ENCODE peak calls at places on chromosomes 1 and 21, in four cellular contexts. Y is uterus, T is brain microvascular endothelial cell, J is mammary epithelial cell. L is an unnamed sample.

GRCh38 chr1:98761238-98761637 is 99.7 kb downstream of the SNX7 start:
- DNase-seq in J (peak; percentile 7), T (no peak), Y (no peak), L (no peak)

GRCh38 chr21:23162213-23162946 is 2164.2 kb downstream of the NCAM2 start:
- DNase-seq in Y (no peak), T (no peak), J (no peak), L (no peak)

GRCh38 chr21:26715878-26716506 is 129.2 kb downstream of the ADAMTS1 start:
- DNase-seq in Y (peak; percentile 33), T (peak; percentile 51), J (peak; percentile 42), L (peak; percentile 31)

GRCh38 chr21:37155216-37155615 is 82.2 kb downstream of the TTC3 start:
- DNase-seq in Y (no peak), T (no peak), J (no peak), L (no peak)

GRCh38 chr21:26099610-26100219 is 70.9 kb downstream of the APP start:
- DNase-seq in T (no peak), J (no peak), Y (no peak), L (no peak)

GRCh38 chr1:111471012-111471411 is 2.8 kb upstream of the C1orf162 start:
- DNase-seq in T (no peak), J (no peak), Y (no peak), L (no peak)

GRCh38 chr1:240306673-240307072 is 215.0 kb downstream of the FMN2 start:
- DNase-seq in T (no peak), J (no peak), Y (no peak), L (no peak)

GRCh38 chr1:21878009-21878809 is 58.9 kb downstream of the HSPG2 start:
- DNase-seq in J (no peak), T (no peak), Y (no peak), L (no peak)

GRCh38 chr1:49339043-49339442 is 562.4 kb upstream of the BEND5 start:
- DNase-seq in Y (no peak), T (no peak), J (no peak), L (no peak)

GRCh38 chr1:28156821-28157220 is 19.7 kb downstream of the PTAFR start:
- DNase-seq in J (no peak), T (no peak), Y (no peak), L (no peak)

GRCh38 chr21:44918581-44919033 is 2.1 kb downstream of the ITGB2 start:
- DNase-seq in Y (no peak), J (no peak), T (no peak), L (no peak)

GRCh38 chr1:214505134-214505533 is 46.3 kb downstream of the PTPN14 start:
- DNase-seq in J (no peak), T (no peak), Y (no peak), L (no peak)

GRCh38 chr1:5481889-5482288 is 510.3 kb downstream of the NPHP4 start:
- DNase-seq in J (no peak), T (no peak), Y (no peak), L (no peak)

GRCh38 chr1:197553281-197553680 is 222.0 kb downstream of the DENND1B start:
- DNase-seq in Y (no peak), J (no peak), T (no peak), L (no peak)

GRCh38 chr1:231938651-231939050 is 312.1 kb downstream of the DISC1 start:
- DNase-seq in J (no peak), Y (no peak), T (no peak), L (no peak)

GRCh38 chr1:39167632-39168209 is 36.8 kb upstream of the MACF1 start:
- DNase-seq in J (no peak), Y (no peak), T (no peak), L (no peak)

GRCh38 chr1:160031368-160032164 is at the start of gene PIGM:
- DNase-seq in T (peak; percentile 85), Y (peak; percentile 93), J (peak; percentile 97), L (peak; percentile 77)

GRCh38 chr1:73033637-73034036 is 751.3 kb upstream of the NEGR1 start:
- DNase-seq in T (no peak), J (no peak), Y (no peak), L (no peak)

GRCh38 chr1:155181371-155182051 is 7.9 kb downstream of the TRIM46 start:
- DNase-seq in Y (peak; percentile 10), J (no peak), T (no peak), L (no peak)

GRCh38 chr21:44984428-44984791 is 44.6 kb downstream of the SLX9 start:
- DNase-seq in Y (no peak), T (no peak), J (no peak), L (no peak)

GRCh38 chr1:108209456-108210108 is 9.4 kb upstream of the SLC25A24 start:
- DNase-seq in T (no peak), Y (no peak), J (peak; percentile 25), L (no peak)

GRCh38 chr1:223714849-223715709 is 2.7 kb downstream of the CAPN2 start:
- DNase-seq in J (peak; percentile 93), T (peak; percentile 89), Y (no peak), L (no peak)

GRCh38 chr1:66725885-66726665 is 26.2 kb upstream of the DYNLT5 start:
- DNase-seq in Y (peak; percentile 42), J (peak; percentile 56), T (peak; percentile 72), L (peak; percentile 46)

GRCh38 chr1:32220746-32221580 is 1.2 kb downstream of the TMEM234 start:
- DNase-seq in Y (no peak), J (no peak), T (no peak), L (no peak)

GRCh38 chr1:8458607-8459006 is 140.7 kb downstream of the SLC45A1 start:
- DNase-seq in T (no peak), J (no peak), Y (no peak), L (no peak)

GRCh38 chr21:20802631-20803260 is 195.5 kb upstream of the NCAM2 start:
- DNase-seq in T (no peak), J (no peak), Y (no peak), L (no peak)

GRCh38 chr1:54604572-54605370 is 18.6 kb downstream of the FAM151A start:
- DNase-seq in J (peak; percentile 49), T (no peak), Y (no peak), L (no peak)

GRCh38 chr1:235588916-235589515 is 60.6 kb downstream of the GNG4 start:
- DNase-seq in Y (peak; percentile 57), J (peak; percentile 53), T (peak; percentile 55), L (no peak)

GRCh38 chr1:38577937-38578443 is 281.6 kb downstream of the RRAGC start:
- DNase-seq in Y (no peak), J (no peak), T (no peak), L (no peak)

GRCh38 chr1:224380003-224380402 is 23.3 kb downstream of the CNIH4 start:
- DNase-seq in J (no peak), T (no peak), Y (no peak), L (no peak)

GRCh38 chr1:67755619-67756018 is 70.6 kb downstream of the GADD45A start:
- DNase-seq in J (no peak), Y (no peak), T (no peak), L (no peak)

GRCh38 chr1:24932284-24932683 is 2.2 kb upstream of the RUNX3 start:
- DNase-seq in Y (no peak), J (no peak), T (no peak), L (no peak)

GRCh38 chr1:85467929-85468540 is 3.1 kb upstream of the DDAH1 start:
- DNase-seq in J (no peak), Y (no peak), T (no peak), L (no peak)

GRCh38 chr1:118863688-118864087 is 124.5 kb downstream of the TBX15 start:
- DNase-seq in T (no peak), Y (no peak), J (no peak), L (no peak)

GRCh38 chr1:8431028-8431427 is 113.1 kb downstream of the SLC45A1 start:
- DNase-seq in Y (no peak), T (no peak), J (no peak), L (no peak)

GRCh38 chr1:201493757-201494617 is 12.9 kb downstream of the CSRP1 start:
- DNase-seq in J (no peak), T (peak; percentile 57), Y (peak; percentile 84), L (no peak)

GRCh38 chr1:201496296-201496690 is 10.6 kb downstream of the CSRP1 start:
- DNase-seq in Y (no peak), T (no peak), J (no peak), L (no peak)

GRCh38 chr1:201497935-201498509 is 8.9 kb downstream of the CSRP1 start:
- DNase-seq in J (no peak), T (no peak), Y (no peak), L (no peak)

GRCh38 chr1:201498621-201499020 is 8.3 kb downstream of the CSRP1 start:
- DNase-seq in Y (no peak), J (no peak), T (no peak), L (no peak)

GRCh38 chr1:201495447-201496295 is 11.3 kb downstream of the CSRP1 start:
- DNase-seq in Y (peak; percentile 94), J (no peak), T (no peak), L (no peak)
- H3K4me3 ChIP-seq in Y (peak overlapping the region; percentile 23), J (no peak overlapping the region), T (no peak overlapping the region), L (no peak overlapping the region)

DNA sequence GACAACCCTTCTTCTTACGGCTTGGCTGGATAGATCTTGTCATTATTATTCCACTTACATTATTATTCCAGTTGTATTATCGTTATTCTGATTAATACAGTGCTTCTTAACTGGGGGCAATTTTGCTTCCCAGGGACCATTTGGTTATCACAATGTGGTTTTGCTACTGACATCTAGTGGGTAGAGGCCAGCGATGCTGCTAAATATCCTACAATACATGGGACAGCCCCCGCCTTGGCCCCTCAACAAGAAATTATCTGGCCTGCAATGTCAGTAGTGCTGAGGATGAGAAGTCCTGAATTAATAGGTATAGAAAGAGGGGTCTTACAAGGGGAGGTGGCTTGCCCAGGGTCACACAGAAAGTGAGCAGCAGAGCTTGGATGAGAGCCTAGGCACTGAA is 105.6 kb downstream of the PTPRU start:
- DNase-seq in T (peak; percentile 3), J (no peak), Y (no peak), L (no peak)
- TF ChIP-seq CTCF in T (peak; percentile 25), J (peak; percentile 33), Y (no peak), L (peak; percentile 38)

GRCh38 chr1:207823531-207823879 is 71.7 kb downstream of the CD46 start:
- DNase-seq in Y (no peak), J (no peak), T (no peak), L (no peak)
- H3K4me3 ChIP-seq in Y (peak overlapping the region; percentile 78), J (peak overlapping the region; percentile 26), T (no peak overlapping the region), L (no peak overlapping the region)

GRCh38 chr1:161313554-161314200 is 504 bp upstream of the SDHC start:
- DNase-seq in Y (no peak), T (no peak), J (no peak), L (no peak)

GRCh38 chr1:161309868-161310267 is at the start of gene MPZ:
- DNase-seq in J (no peak), Y (no peak), T (no peak), L (no peak)

GRCh38 chr1:161311595-161312181 is 1.9 kb upstream of the MPZ start:
- DNase-seq in Y (no peak), J (no peak), T (no peak), L (no peak)

DNA sequence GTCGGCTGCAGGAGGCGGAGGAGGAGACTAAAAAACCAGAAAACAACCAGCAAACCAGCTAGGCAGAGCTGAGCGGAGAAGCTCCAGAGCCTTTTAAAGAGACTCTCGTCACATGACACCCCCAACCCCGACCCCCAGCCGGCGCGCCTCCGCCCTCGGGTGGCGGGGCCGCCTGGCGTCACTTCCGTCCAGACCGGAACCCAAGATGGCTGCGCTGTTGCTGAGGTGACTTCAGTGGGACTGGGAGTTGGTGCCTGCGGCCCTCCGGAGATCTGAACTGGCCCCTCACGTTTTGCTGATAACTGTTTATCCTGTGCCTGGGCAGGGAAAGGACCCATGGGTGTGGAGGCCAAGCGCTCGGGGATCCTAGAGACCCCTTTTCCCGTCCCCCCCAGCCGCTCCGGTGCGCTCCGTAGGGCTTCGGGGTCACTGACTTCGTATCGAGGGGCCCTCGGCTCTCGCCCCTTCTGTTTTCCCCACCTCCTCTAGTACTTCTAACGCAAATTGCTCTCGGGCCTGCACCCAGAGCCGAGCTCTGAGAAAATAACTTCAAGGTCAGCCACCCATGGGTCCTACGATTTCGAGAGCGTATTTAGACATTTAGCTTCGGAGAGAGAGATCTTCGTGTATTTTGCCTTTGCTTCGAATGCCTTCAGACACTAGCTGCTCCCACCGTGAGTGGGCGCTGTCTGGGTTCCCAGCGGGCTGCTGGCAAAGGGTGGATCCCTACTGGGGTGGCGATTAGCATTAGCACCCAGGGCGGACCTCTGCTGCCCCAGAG is at the start of gene SDHC:
- DNase-seq in Y (peak; percentile 88), T (peak; percentile 82), J (peak; percentile 77), L (peak; percentile 66)
- TF ChIP-seq CTCF in Y (no peak), T (peak; percentile 75), J (peak; percentile 67), L (peak; percentile 45)